ENCODE peak calls at places on chromosomes 1 and 21, in four cellular contexts. One of them, this sample, is unnamed.

GRCh38 chr1:243917177-243917862 is 67.3 kb upstream of the AKT3 start:
- DNase-seq in endothelial cell of umbilical vein: peak; percentile 79
- DNase-seq in tibial nerve: no peak
- DNase-seq in IMR-90: peak; percentile 93
- DNase-seq in this sample: peak; percentile 27

GRCh38 chr1:217369996-217370551 is 260.8 kb downstream of the GPATCH2 start:
- DNase-seq in endothelial cell of umbilical vein: no peak
- DNase-seq in tibial nerve: no peak
- DNase-seq in IMR-90: no peak
- DNase-seq in this sample: no peak

GRCh38 chr1:156641761-156642264 is at the start of gene BCAN:
- DNase-seq in endothelial cell of umbilical vein: no peak
- DNase-seq in tibial nerve: no peak
- DNase-seq in IMR-90: peak; percentile 19
- DNase-seq in this sample: peak; percentile 60

GRCh38 chr1:119968068-119968492 is 71.8 kb upstream of the ADAM30 start:
- DNase-seq in endothelial cell of umbilical vein: peak; percentile 50
- DNase-seq in tibial nerve: peak; percentile 27
- DNase-seq in IMR-90: peak; percentile 52
- DNase-seq in this sample: peak; percentile 24

GRCh38 chr21:44300262-44300959 is 558 bp downstream of the PFKL start:
- DNase-seq in endothelial cell of umbilical vein: peak; percentile 53
- DNase-seq in tibial nerve: peak; percentile 49
- DNase-seq in IMR-90: peak; percentile 19
- DNase-seq in this sample: peak; percentile 90

GRCh38 chr1:175415133-175415712 is 222.6 kb upstream of the KIAA0040 start:
- DNase-seq in endothelial cell of umbilical vein: no peak
- DNase-seq in tibial nerve: no peak
- DNase-seq in IMR-90: no peak
- DNase-seq in this sample: no peak

GRCh38 chr1:53343831-53344668 is 16.2 kb upstream of the LRP8 start:
- DNase-seq in endothelial cell of umbilical vein: no peak
- DNase-seq in tibial nerve: no peak
- DNase-seq in IMR-90: peak; percentile 11
- DNase-seq in this sample: no peak

GRCh38 chr1:6625579-6626149 is 996 bp downstream of the THAP3 start:
- DNase-seq in endothelial cell of umbilical vein: peak; percentile 51
- DNase-seq in tibial nerve: no peak
- DNase-seq in IMR-90: peak; percentile 71
- DNase-seq in this sample: no peak

GRCh38 chr1:23368562-23369334 is 888 bp downstream of the ZNF436 start:
- DNase-seq in endothelial cell of umbilical vein: peak; percentile 90
- DNase-seq in tibial nerve: peak; percentile 89
- DNase-seq in IMR-90: peak; percentile 90
- DNase-seq in this sample: peak; percentile 92
- TF ChIP-seq POLR2A in endothelial cell of umbilical vein: peak; percentile 96
- TF ChIP-seq POLR2A in tibial nerve: peak; percentile 95
- TF ChIP-seq POLR2A in IMR-90: peak; percentile 72
- TF ChIP-seq POLR2A in this sample: peak; percentile 92

DNA sequence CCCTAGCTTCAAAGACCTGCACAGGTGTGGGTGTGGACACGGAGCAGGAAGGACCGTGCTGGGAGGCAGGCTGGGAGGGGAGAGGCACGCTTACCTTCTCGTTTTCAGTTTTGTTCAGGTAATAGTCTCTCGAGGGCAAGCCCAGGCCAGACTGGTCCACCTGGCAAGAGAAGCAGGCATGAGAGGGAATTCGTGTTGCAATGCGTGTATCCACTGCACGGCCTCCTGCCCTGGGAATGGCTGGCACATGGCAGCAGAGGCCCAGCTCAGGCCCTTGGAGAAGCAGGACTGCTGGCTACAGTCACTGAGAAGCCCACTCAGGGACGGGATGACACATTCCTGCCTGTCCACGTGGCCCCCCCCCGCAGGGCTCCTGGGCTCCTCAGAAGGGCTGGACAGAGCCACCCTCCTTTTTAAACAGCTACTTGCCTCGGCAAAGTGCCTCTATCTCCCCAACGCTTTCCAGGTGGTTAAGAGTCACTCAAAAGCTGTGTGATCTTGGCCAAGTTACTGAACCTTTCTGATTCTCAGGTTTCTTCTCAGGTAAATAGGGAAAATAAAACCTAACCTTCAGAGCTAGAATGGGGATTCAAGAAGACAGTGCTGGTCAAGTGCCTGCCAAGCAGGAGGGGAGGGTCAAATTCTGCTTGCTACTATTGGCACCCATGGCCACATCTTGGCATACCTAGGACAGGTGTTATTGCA is 32.7 kb downstream of the ECE1 start:
- DNase-seq in endothelial cell of umbilical vein: no peak
- DNase-seq in tibial nerve: no peak
- DNase-seq in IMR-90: no peak
- DNase-seq in this sample: no peak
- TF ChIP-seq CTCF in endothelial cell of umbilical vein: no peak
- TF ChIP-seq CTCF in tibial nerve: no peak
- TF ChIP-seq CTCF in IMR-90: no peak
- TF ChIP-seq CTCF in this sample: no peak

DNA sequence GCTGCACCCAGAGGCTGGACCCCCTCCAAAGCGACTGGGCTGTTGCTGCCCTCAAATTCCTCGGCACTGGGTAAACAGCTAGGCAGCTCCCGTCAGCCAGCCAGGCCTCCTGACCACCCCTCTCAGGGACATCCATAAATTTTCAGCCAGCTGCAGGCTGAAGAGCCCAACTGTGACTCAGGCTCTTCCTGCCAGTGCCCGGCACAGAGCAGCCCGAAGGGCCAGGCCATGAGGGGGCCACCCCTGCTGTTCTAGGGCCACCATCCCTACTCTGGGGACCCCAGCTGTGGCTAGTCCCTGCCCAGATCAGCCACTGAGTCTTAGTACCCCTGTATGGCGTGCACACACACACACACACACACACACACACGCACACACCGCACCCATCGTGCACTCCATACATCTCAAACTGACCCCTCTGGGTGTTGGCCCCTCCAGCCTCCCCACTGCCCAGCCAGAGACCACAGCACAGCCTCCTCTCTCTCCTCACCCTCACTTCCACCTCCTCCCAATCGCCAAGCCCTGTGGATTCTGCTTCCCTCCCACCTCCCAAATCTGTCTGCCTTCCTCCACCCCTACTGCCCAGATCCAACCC is 6.2 kb upstream of the LAPTM5 start:
- DNase-seq in endothelial cell of umbilical vein: peak; percentile 28
- DNase-seq in tibial nerve: no peak
- DNase-seq in IMR-90: peak; percentile 48
- DNase-seq in this sample: no peak
- H3K27ac ChIP-seq in endothelial cell of umbilical vein: no peak overlapping the region
- H3K27ac ChIP-seq in tibial nerve: no peak overlapping the region
- H3K27ac ChIP-seq in IMR-90: no peak overlapping the region
- H3K27ac ChIP-seq in this sample: no peak overlapping the region

GRCh38 chr1:200041337-200042118 is 14.0 kb downstream of the NR5A2 start:
- DNase-seq in endothelial cell of umbilical vein: peak; percentile 30
- DNase-seq in tibial nerve: no peak
- DNase-seq in IMR-90: no peak
- DNase-seq in this sample: no peak

GRCh38 chr1:200040516-200041138 is 13.1 kb downstream of the NR5A2 start:
- DNase-seq in endothelial cell of umbilical vein: peak; percentile 61
- DNase-seq in tibial nerve: no peak
- DNase-seq in IMR-90: no peak
- DNase-seq in this sample: no peak

GRCh38 chr1:200043330-200043668 is 15.8 kb downstream of the NR5A2 start:
- DNase-seq in endothelial cell of umbilical vein: no peak
- DNase-seq in tibial nerve: no peak
- DNase-seq in IMR-90: no peak
- DNase-seq in this sample: no peak

GRCh38 chr1:200042119-200042436 is 14.6 kb downstream of the NR5A2 start:
- DNase-seq in endothelial cell of umbilical vein: no peak
- DNase-seq in tibial nerve: no peak
- DNase-seq in IMR-90: no peak
- DNase-seq in this sample: no peak

GRCh38 chr1:200042437-200043329 is 15.2 kb downstream of the NR5A2 start:
- DNase-seq in endothelial cell of umbilical vein: peak; percentile 64
- DNase-seq in tibial nerve: no peak
- DNase-seq in IMR-90: no peak
- DNase-seq in this sample: no peak
- TF ChIP-seq POLR2A in endothelial cell of umbilical vein: no peak
- TF ChIP-seq POLR2A in tibial nerve: no peak
- TF ChIP-seq POLR2A in IMR-90: no peak
- TF ChIP-seq POLR2A in this sample: no peak

GRCh38 chr1:46532498-46533178 is 18.8 kb downstream of the KNCN start:
- DNase-seq in endothelial cell of umbilical vein: peak; percentile 37
- DNase-seq in tibial nerve: peak; percentile 29
- DNase-seq in IMR-90: peak; percentile 36
- DNase-seq in this sample: peak; percentile 73
- TF ChIP-seq CTCF in endothelial cell of umbilical vein: peak; percentile 71
- TF ChIP-seq CTCF in tibial nerve: peak; percentile 85
- TF ChIP-seq CTCF in IMR-90: peak; percentile 59
- TF ChIP-seq CTCF in this sample: peak; percentile 63

GRCh38 chr1:180167021-180167701 is 12.5 kb downstream of the QSOX1 start:
- DNase-seq in endothelial cell of umbilical vein: peak; percentile 40
- DNase-seq in tibial nerve: no peak
- DNase-seq in IMR-90: no peak
- DNase-seq in this sample: no peak

GRCh38 chr1:180165096-180165495 is 10.4 kb downstream of the QSOX1 start:
- DNase-seq in endothelial cell of umbilical vein: no peak
- DNase-seq in tibial nerve: no peak
- DNase-seq in IMR-90: no peak
- DNase-seq in this sample: no peak

GRCh38 chr1:180166436-180166800 is 11.7 kb downstream of the QSOX1 start:
- DNase-seq in endothelial cell of umbilical vein: no peak
- DNase-seq in tibial nerve: no peak
- DNase-seq in IMR-90: no peak
- DNase-seq in this sample: no peak

GRCh38 chr1:180167721-180168467 is 13.2 kb downstream of the QSOX1 start:
- DNase-seq in endothelial cell of umbilical vein: no peak
- DNase-seq in tibial nerve: no peak
- DNase-seq in IMR-90: peak; percentile 22
- DNase-seq in this sample: no peak

GRCh38 chr1:180165509-180166435 is 11.1 kb downstream of the QSOX1 start:
- DNase-seq in endothelial cell of umbilical vein: no peak
- DNase-seq in tibial nerve: no peak
- DNase-seq in IMR-90: no peak
- DNase-seq in this sample: no peak
- H3K27ac ChIP-seq in endothelial cell of umbilical vein: no peak overlapping the region
- H3K27ac ChIP-seq in tibial nerve: no peak overlapping the region
- H3K27ac ChIP-seq in IMR-90: peak overlapping the region; percentile 0
- H3K27ac ChIP-seq in this sample: peak overlapping the region; percentile 54

This sample was measured in heart left ventricle.